ENCODE peak calls at places on chromosomes 5 and 9, in ten cellular contexts. E, Y, D, Z, A, B, W, R, F and J are unnamed samples.

GRCh38 chr5:55816342-55816741 is 34.8 kb upstream of the IL31RA start:
- DNase-seq in E (no peak), Y (no peak), D (no peak), Z (no peak), A (no peak), B (no peak), W (no peak), R (no peak), F (no peak), J (no peak)

GRCh38 chr5:146883496-146883895 is 4.9 kb upstream of the PPP2R2B start:
- DNase-seq in E (no peak), Y (no peak), D (no peak), Z (no peak), A (no peak), B (no peak), W (no peak), R (no peak), F (no peak), J (no peak)

GRCh38 chr5:132528866-132529634 is 14.3 kb downstream of the IL5 start:
- DNase-seq in E (no peak), Y (no peak), D (no peak), Z (no peak), A (no peak), B (no peak), W (no peak), R (no peak), F (no peak), J (no peak)

GRCh38 chr5:83608122-83608521 is 112.5 kb downstream of the HAPLN1 start:
- DNase-seq in E (no peak), Y (no peak), D (no peak), Z (peak), A (peak), B (peak), W (no peak), R (peak), F (no peak), J (peak)

GRCh38 chr5:106691701-106692100 is 979.0 kb downstream of the EFNA5 start:
- DNase-seq in E (no peak), Y (no peak), D (no peak), Z (no peak), A (no peak), B (no peak), W (no peak), R (no peak), F (no peak), J (no peak)

GRCh38 chr9:77016526-77017504 is 2.6 kb upstream of the FOXB2 start:
- DNase-seq in E (no peak), Y (no peak), D (no peak), Z (no peak), A (no peak), B (no peak), W (no peak), R (no peak), F (no peak), J (no peak)

GRCh38 chr5:125700380-125700856 is 722.8 kb upstream of the GRAMD2B start:
- DNase-seq in E (no peak), Y (no peak), D (no peak), Z (peak), A (no peak), B (peak), W (no peak), R (peak), F (no peak), J (no peak)

GRCh38 chr9:130663258-130664171 is 879 bp upstream of the PRDM12 start:
- DNase-seq in E (no peak), Y (no peak), D (no peak), Z (no peak), A (no peak), B (no peak), W (no peak), R (no peak), F (no peak), J (peak)

GRCh38 chr9:13719410-13719809 is 439.9 kb upstream of the MPDZ start:
- DNase-seq in E (no peak), Y (no peak), D (no peak), Z (no peak), A (no peak), B (no peak), W (no peak), R (no peak), F (no peak), J (no peak)

GRCh38 chr9:86321373-86321772 is 32.8 kb downstream of the TUT7 start:
- DNase-seq in E (no peak), Y (no peak), D (no peak), Z (no peak), A (no peak), B (no peak), W (no peak), R (no peak), F (no peak), J (no peak)

GRCh38 chr5:9380108-9380507 is 165.8 kb downstream of the SEMA5A start:
- DNase-seq in E (no peak), Y (no peak), D (no peak), Z (no peak), A (no peak), B (no peak), W (no peak), R (no peak), F (no peak), J (no peak)

GRCh38 chr5:90474235-90475107 is at the start of the genes MBLAC2 and POLR3G:
- DNase-seq in E (peak), Y (peak), D (peak), Z (peak), A (peak), B (peak), W (peak), R (peak), F (peak), J (peak)

GRCh38 chr5:111755942-111756353 is 1.0 kb downstream of the NREP start:
- DNase-seq in E (no peak), Y (no peak), D (no peak), Z (no peak), A (no peak), B (no peak), W (no peak), R (no peak), F (no peak), J (no peak)

GRCh38 chr5:126645132-126645531 is 44.4 kb downstream of the PHAX start:
- DNase-seq in E (no peak), Y (no peak), D (no peak), Z (no peak), A (no peak), B (no peak), W (no peak), R (no peak), F (no peak), J (no peak)

GRCh38 chr9:104177003-104177611 is 83.0 kb downstream of the SMC2 start:
- DNase-seq in E (no peak), Y (no peak), D (no peak), Z (no peak), A (no peak), B (no peak), W (no peak), R (peak), F (no peak), J (peak)

GRCh38 chr9:25917593-25918426 is 239.6 kb upstream of the TUSC1 start:
- DNase-seq in E (no peak), Y (no peak), D (no peak), Z (no peak), A (no peak), B (no peak), W (no peak), R (no peak), F (no peak), J (no peak)

GRCh38 chr9:8821910-8822666 is 1022.5 kb upstream of the DMAC1 start:
- DNase-seq in E (no peak), Y (no peak), D (no peak), Z (no peak), A (no peak), B (no peak), W (no peak), R (no peak), F (no peak), J (no peak)

GRCh38 chr9:8822667-8823025 is 1023.1 kb upstream of the DMAC1 start:
- DNase-seq in E (no peak), Y (no peak), D (no peak), Z (no peak), A (no peak), B (no peak), W (no peak), R (peak), F (no peak), J (no peak)

GRCh38 chr9:8825600-8826147 is 1026.1 kb upstream of the DMAC1 start:
- DNase-seq in E (no peak), Y (no peak), D (no peak), Z (no peak), A (no peak), B (no peak), W (no peak), R (no peak), F (no peak), J (no peak)

GRCh38 chr9:8823131-8823895 is 1023.7 kb upstream of the DMAC1 start:
- DNase-seq in E (no peak), Y (no peak), D (no peak), Z (no peak), A (no peak), B (no peak), W (no peak), R (no peak), F (no peak), J (no peak)

DNA sequence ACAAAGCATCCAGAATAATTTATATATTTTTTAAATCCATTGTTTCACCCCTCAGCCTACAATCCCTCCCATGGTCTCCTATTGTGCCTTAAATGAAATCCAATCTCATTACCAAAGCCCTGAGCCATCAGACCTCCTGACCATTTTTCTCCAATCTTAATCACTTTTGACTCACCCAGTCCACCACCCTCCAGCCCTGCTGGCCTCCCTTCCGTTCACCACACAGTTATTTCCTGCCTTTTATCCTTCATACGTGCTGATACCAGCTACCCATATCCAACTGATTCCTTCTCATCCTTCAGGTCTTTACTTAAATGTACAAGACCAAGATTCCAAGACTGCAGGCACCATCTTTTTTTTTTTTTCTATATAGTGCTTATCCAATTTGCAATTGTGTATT is 1026.7 kb upstream of the DMAC1 start:
- DNase-seq in E (no peak), Y (no peak), D (no peak), Z (no peak), A (no peak), B (no peak), W (no peak), R (no peak), F (no peak), J (no peak)
- TF ChIP-seq POLR2A in E (no peak), Y (no peak), D (no peak), Z (no peak), A (no peak), B (no peak), W (no peak), R (no peak), F (no peak), J (no peak)

GRCh38 chr5:73215525-73215890 is 42.5 kb downstream of the TMEM174 start:
- DNase-seq in E (no peak), Y (no peak), D (no peak), Z (no peak), A (no peak), B (no peak), W (no peak), R (no peak), F (no peak), J (no peak)
- H3K4me3 ChIP-seq in E (no peak), Y (peak), D (peak), Z (no peak), A (peak), B (peak), W (peak), R (no peak), F (peak), J (peak)

GRCh38 chr9:131733601-131734061 is 6.2 kb downstream of the RAPGEF1 start:
- DNase-seq in E (no peak), Y (no peak), D (no peak), Z (no peak), A (no peak), B (peak), W (no peak), R (no peak), F (no peak), J (no peak)
- TF ChIP-seq POLR2A in E (peak), Y (no peak), D (no peak), Z (no peak), A (no peak), B (no peak), W (no peak), R (no peak), F (no peak), J (no peak)

GRCh38 chr5:151130922-151131891 is 26.4 kb downstream of the ANXA6 start:
- DNase-seq in E (no peak), Y (peak), D (no peak), Z (peak), A (no peak), B (peak), W (no peak), R (no peak), F (no peak), J (no peak)

GRCh38 chr5:151132959-151133358 is 24.6 kb downstream of the ANXA6 start:
- DNase-seq in E (no peak), Y (no peak), D (no peak), Z (no peak), A (no peak), B (no peak), W (no peak), R (no peak), F (peak), J (no peak)

GRCh38 chr5:151128817-151129216 is 28.8 kb downstream of the ANXA6 start:
- DNase-seq in E (no peak), Y (no peak), D (no peak), Z (no peak), A (no peak), B (no peak), W (no peak), R (no peak), F (peak), J (no peak)

GRCh38 chr5:151127926-151128325 is 29.7 kb downstream of the ANXA6 start:
- DNase-seq in E (no peak), Y (no peak), D (no peak), Z (no peak), A (no peak), B (no peak), W (no peak), R (no peak), F (no peak), J (no peak)

GRCh38 chr5:151130235-151130921 is 27.2 kb downstream of the ANXA6 start:
- DNase-seq in E (no peak), Y (no peak), D (no peak), Z (no peak), A (no peak), B (no peak), W (no peak), R (no peak), F (peak), J (no peak)
- H3K4me3 ChIP-seq in E (no peak), Y (no peak), D (no peak), Z (no peak), A (no peak), B (no peak), W (no peak), R (no peak), F (no peak), J (no peak)

DNA sequence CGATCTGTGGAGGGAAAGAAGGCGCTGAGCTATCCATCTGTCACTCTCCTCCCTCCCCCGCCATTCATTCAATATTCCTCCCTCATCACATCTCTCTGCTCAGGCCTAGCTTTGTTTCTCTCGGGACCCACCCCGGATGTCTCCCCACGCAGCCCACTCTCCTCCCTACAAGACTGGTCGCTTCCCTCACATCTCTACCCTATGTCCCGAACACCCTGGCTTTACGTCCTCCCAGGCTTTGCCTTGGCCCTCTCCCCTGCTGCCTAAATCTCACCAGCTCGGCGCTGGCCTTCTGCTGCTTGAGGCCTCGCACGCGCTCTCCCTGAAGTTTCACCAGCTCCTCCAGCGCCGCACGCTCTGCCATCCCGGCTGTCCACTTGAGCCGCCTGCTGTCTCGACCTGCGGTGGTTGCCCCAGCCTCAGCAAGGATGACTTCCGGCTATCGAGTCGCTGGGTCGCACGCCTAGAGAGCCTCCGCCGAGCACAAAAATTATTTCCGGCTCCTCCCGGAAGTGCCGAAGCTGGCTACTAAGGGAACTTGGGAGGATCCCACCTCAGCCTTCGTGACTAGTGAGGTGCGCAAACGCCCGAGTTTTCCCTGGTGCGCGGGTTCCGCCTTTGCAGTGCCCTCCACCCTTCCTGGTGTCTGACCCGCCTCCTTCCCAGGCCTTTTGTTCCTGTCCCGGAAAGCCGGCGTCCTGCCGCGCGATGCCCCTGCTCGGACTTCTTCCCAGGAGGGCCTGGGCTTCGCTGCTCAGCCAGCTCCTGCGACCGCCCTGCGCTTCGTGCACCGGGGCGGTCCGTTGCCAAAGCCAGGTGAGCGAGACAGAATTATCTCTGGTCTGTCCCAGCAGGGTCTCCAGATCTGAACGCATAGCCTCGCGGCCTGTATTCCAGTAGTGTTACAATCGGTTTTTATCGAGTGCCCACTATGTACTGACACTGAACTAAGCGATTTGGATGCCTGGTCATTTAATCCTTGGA is at the start of the genes HARS1 and HARS2:
- DNase-seq in E (peak), Y (peak), D (peak), Z (peak), A (peak), B (peak), W (peak), R (peak), F (peak), J (peak)
- TF ChIP-seq POLR2A in E (peak), Y (peak), D (peak), Z (peak), A (no peak), B (peak), W (peak), R (peak), F (no peak), J (no peak)

GRCh38 chr9:99253134-99253533 is 31.1 kb downstream of the SEC61B start:
- DNase-seq in E (peak), Y (no peak), D (no peak), Z (no peak), A (no peak), B (no peak), W (no peak), R (no peak), F (no peak), J (no peak)
- H3K4me3 ChIP-seq in E (no peak), Y (no peak), D (no peak), Z (no peak), A (no peak), B (no peak), W (no peak), R (no peak), F (no peak), J (no peak)

GRCh38 chr9:133714606-133715294 is 23.4 kb downstream of the SARDH start:
- DNase-seq in E (no peak), Y (peak), D (peak), Z (no peak), A (peak), B (no peak), W (peak), R (peak), F (no peak), J (no peak)

GRCh38 chr9:133717113-133718031 is 20.8 kb downstream of the SARDH start:
- DNase-seq in E (no peak), Y (peak), D (no peak), Z (no peak), A (no peak), B (no peak), W (peak), R (no peak), F (peak), J (no peak)

GRCh38 chr9:133716564-133717112 is 21.5 kb downstream of the SARDH start:
- DNase-seq in E (no peak), Y (peak), D (no peak), Z (no peak), A (peak), B (no peak), W (peak), R (no peak), F (no peak), J (no peak)

GRCh38 chr9:133715295-133715865 is 22.8 kb downstream of the SARDH start:
- DNase-seq in E (no peak), Y (peak), D (no peak), Z (no peak), A (no peak), B (no peak), W (peak), R (no peak), F (peak), J (no peak)

GRCh38 chr9:133715866-133716563 is 22.1 kb downstream of the SARDH start:
- DNase-seq in E (no peak), Y (no peak), D (no peak), Z (no peak), A (no peak), B (no peak), W (peak), R (peak), F (peak), J (no peak)
- TF ChIP-seq POLR2A in E (no peak), Y (no peak), D (no peak), Z (no peak), A (no peak), B (no peak), W (no peak), R (peak), F (no peak), J (no peak)

GRCh38 chr9:93387791-93388190 is 63.7 kb upstream of the FAM120A start:
- DNase-seq in E (no peak), Y (no peak), D (no peak), Z (no peak), A (no peak), B (peak), W (no peak), R (no peak), F (no peak), J (no peak)

GRCh38 chr9:93397664-93398381 is 53.7 kb upstream of the FAM120A start:
- DNase-seq in E (no peak), Y (no peak), D (no peak), Z (no peak), A (no peak), B (no peak), W (no peak), R (no peak), F (no peak), J (no peak)

GRCh38 chr9:93390953-93391515 is 60.5 kb upstream of the FAM120A start:
- DNase-seq in E (no peak), Y (no peak), D (no peak), Z (no peak), A (no peak), B (peak), W (no peak), R (no peak), F (no peak), J (no peak)

GRCh38 chr9:93391898-93392297 is 59.6 kb upstream of the FAM120A start:
- DNase-seq in E (no peak), Y (no peak), D (no peak), Z (no peak), A (no peak), B (peak), W (no peak), R (no peak), F (no peak), J (no peak)

GRCh38 chr9:93392974-93393373 is 58.5 kb upstream of the FAM120A start:
- DNase-seq in E (no peak), Y (no peak), D (no peak), Z (no peak), A (no peak), B (no peak), W (no peak), R (no peak), F (no peak), J (no peak)
- H3K4me3 ChIP-seq in E (no peak), Y (no peak), D (no peak), Z (no peak), A (no peak), B (no peak), W (no peak), R (no peak), F (no peak), J (no peak)

DNA sequence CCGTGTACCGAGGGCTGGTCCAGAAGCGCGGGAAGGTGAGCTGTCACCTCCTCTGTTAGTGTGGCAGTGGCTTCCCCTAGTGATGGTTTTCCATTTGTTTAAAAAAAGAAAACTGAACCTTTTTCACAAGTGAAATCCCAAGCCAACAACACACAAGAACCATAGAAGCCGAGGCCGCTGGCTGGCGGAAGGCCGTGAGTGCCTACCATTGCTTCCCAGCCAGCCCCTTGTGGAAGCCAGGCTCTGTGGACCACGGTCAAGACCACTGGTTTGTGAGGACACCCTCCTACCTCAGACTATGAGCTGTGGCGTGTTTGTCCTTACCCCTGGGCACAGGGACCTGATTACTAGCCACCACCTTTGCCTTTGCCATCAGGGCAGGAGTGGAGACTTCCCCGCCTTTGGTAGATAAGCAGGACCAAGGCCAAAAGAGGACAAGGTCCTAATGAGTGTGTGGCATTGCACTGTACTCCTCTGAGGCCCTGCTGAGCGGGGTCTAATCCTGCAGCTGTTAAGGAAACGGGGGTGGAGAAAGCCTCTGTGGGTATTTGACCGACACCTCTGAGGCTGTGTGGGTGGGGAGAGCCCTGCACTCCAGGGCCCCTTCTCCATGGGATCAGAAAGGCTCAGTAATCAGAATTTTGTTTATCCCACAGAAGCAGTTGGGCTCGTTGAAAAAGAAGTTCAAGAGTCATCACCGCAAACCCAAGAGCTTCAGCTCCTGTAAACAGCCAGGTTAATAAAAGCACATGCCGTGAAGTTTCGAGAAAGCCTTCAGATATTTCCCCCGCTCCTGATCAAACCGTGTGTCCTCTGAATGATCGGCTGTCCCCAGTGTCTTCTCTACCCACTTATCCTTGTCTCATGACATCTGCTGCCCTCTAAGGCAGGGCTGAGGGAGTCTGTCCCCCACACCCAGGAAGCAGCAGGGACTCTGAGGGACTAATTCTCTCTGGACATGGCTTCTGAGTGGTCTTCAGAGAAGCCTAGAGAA is 4.3 kb downstream of the SURF2 start:
- DNase-seq in E (no peak), Y (no peak), D (no peak), Z (no peak), A (no peak), B (no peak), W (no peak), R (no peak), F (no peak), J (no peak)
- TF ChIP-seq POLR2A in E (peak), Y (no peak), D (no peak), Z (no peak), A (no peak), B (no peak), W (no peak), R (no peak), F (no peak), J (no peak)